ENCODE peak calls at places on chromosomes 4 and X, in six cellular contexts. X is GM12878, Y is SK-N-SH, P is HCT116, G is HepG2, A is Panc1. S is an unnamed sample.
A peak's percentile ranks its signal among the peaks of the same experiment; 100 is the strongest.

GRCh38 chr4:44928062-44928380 is 201.7 kb upstream of the GNPDA2 start:
- DNase-seq in X (no peak), Y (no peak), P (no peak), G (no peak), A (no peak), S (no peak)

GRCh38 chr4:56434599-56435000 is 815 bp downstream of the PPAT start:
- DNase-seq in X (no peak), Y (no peak), P (no peak), G (no peak), A (no peak), S (peak; percentile 81)

GRCh38 chrX:109714340-109714958 is 18.6 kb downstream of the ACSL4 start:
- DNase-seq in X (no peak), Y (no peak), P (peak; percentile 15), G (no peak), A (no peak), S (no peak)

GRCh38 chr4:46389301-46389761 is 597 bp downstream of the GABRA2 start:
- DNase-seq in X (no peak), Y (peak; percentile 15), P (no peak), G (peak; percentile 2), A (no peak), S (no peak)

GRCh38 chr4:39227906-39228305 is 45.6 kb downstream of the WDR19 start:
- DNase-seq in X (no peak), Y (no peak), P (no peak), G (no peak), A (no peak), S (no peak)

GRCh38 chr4:38574559-38575333 is 89.3 kb upstream of the KLF3 start:
- DNase-seq in X (no peak), Y (no peak), P (no peak), G (no peak), A (no peak), S (no peak)

GRCh38 chrX:48700951-48701653 is 4.6 kb downstream of the SUV39H1 start:
- DNase-seq in X (no peak), Y (no peak), P (no peak), G (no peak), A (no peak), S (no peak)

GRCh38 chr4:891747-892146 is 40.4 kb downstream of the GAK start:
- DNase-seq in X (no peak), Y (peak; percentile 61), P (no peak), G (peak; percentile 10), A (no peak), S (peak; percentile 38)

GRCh38 chr4:14607578-14607977 is 394.7 kb upstream of the CPEB2 start:
- DNase-seq in X (no peak), Y (no peak), P (no peak), G (no peak), A (no peak), S (no peak)

GRCh38 chr4:168736831-168737230 is 240.0 kb downstream of the PALLD start:
- DNase-seq in X (no peak), Y (no peak), P (no peak), G (no peak), A (no peak), S (no peak)

GRCh38 chr4:175882891-175883290 is 70.8 kb upstream of the GPM6A start:
- DNase-seq in X (no peak), Y (no peak), P (no peak), G (no peak), A (no peak), S (no peak)

GRCh38 chr4:183326853-183327252 is 4.6 kb upstream of the CLDN24 start:
- DNase-seq in X (no peak), Y (no peak), P (no peak), G (peak; percentile 64), A (no peak), S (no peak)

GRCh38 chr4:34261799-34262314 is 1982.5 kb downstream of the ARAP2 start:
- DNase-seq in X (no peak), Y (no peak), P (no peak), G (no peak), A (no peak), S (no peak)

GRCh38 chr4:32680946-32681345 is 1960.8 kb downstream of the PCDH7 start:
- DNase-seq in X (no peak), Y (no peak), P (no peak), G (no peak), A (no peak), S (no peak)

GRCh38 chrX:70434914-70435586 is 9.6 kb upstream of the DLG3 start:
- DNase-seq in X (no peak), Y (no peak), P (no peak), G (no peak), A (no peak), S (no peak)

GRCh38 chr4:73156394-73156793 is 86.9 kb upstream of the COX18 start:
- DNase-seq in X (no peak), Y (no peak), P (no peak), G (no peak), A (no peak), S (no peak)

GRCh38 chr4:96120206-96120605 is 280.3 kb downstream of the PDHA2 start:
- DNase-seq in X (no peak), Y (no peak), P (no peak), G (no peak), A (no peak), S (no peak)

GRCh38 chr4:11546391-11547160 is 117.9 kb upstream of the HS3ST1 start:
- DNase-seq in X (no peak), Y (no peak), P (no peak), G (no peak), A (no peak), S (no peak)
- TF ChIP-seq SIN3A in X (no peak), Y (no peak), P (no peak), G (no peak), A (no peak), S (no peak)

DNA sequence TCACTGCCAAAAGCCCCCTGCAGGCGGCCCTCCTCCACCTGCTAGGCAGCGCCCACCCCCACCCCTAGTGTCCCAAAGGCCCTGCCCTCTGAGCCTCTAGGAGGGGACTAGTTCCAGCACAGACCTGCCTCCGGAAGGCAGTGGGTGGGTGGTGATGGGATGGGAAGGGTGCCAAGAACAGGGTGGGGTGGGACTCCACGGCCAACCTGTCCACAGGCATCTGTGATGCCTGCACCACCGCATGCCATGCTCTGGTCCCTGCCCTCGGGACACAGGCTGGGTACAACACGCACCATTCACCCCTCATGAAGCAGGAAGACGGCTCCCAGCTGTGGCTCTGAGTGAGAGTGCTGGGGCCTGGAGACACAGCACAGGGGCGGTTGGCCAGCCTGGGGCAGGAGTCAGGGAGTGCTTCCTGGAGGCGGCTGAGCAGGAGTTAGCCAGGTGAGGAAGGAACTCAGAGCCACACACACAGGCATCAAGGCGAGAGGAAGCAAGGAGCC is 243.1 kb upstream of the PSAPL1 start:
- DNase-seq in X (no peak), Y (peak; percentile 65), P (no peak), G (no peak), A (no peak), S (no peak)
- TF ChIP-seq SIN3A in X (no peak), Y (no peak), P (no peak), G (no peak), A (no peak), S (no peak)

GRCh38 chr4:159941076-159941475 is 838.2 kb downstream of the RAPGEF2 start:
- DNase-seq in X (no peak), Y (no peak), P (no peak), G (no peak), A (no peak), S (no peak)
- TF ChIP-seq SIN3A in X (no peak), Y (no peak), P (no peak), G (no peak), A (no peak), S (no peak)

GRCh38 chrX:116378961-116379360 is 57.4 kb upstream of the SLC6A14 start:
- DNase-seq in X (no peak), Y (no peak), P (no peak), G (no peak), A (no peak), S (no peak)

GRCh38 chrX:116379854-116380253 is 56.6 kb upstream of the SLC6A14 start:
- DNase-seq in X (no peak), Y (no peak), P (no peak), G (no peak), A (no peak), S (no peak)

DNA sequence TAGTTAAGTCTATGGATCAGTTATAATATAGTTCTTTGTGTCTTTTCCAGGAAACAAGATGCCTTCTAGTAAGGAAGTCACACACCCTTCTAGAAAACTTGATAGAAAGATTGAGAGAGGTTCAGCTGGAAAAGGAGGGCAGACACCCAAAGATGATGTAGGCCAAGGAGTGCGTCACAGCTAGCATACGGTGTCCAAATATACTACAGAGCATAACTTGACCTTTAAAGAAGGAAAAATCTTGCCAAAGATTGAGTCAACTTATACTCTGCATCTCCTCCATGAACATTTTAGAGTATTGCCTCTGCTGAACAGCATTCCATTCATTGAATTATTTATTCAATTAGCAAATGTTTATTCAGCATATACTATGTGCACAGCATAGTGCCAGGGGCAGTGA is 52.0 kb upstream of the SLC6A14 start:
- DNase-seq in X (no peak), Y (no peak), P (no peak), G (no peak), A (no peak), S (no peak)
- TF ChIP-seq SIN3A in X (no peak), Y (no peak), P (no peak), G (no peak), A (no peak), S (no peak)

GRCh38 chr4:121397941-121398601 is 17.3 kb upstream of the QRFPR start:
- DNase-seq in X (no peak), Y (no peak), P (no peak), G (no peak), A (no peak), S (no peak)
- TF ChIP-seq SIN3A in X (no peak), Y (no peak), P (no peak), G (no peak), A (no peak), S (no peak)

GRCh38 chrX:2901367-2902036 is 27.6 kb downstream of the ARSD start:
- DNase-seq in X (no peak), Y (no peak), P (no peak), G (peak; percentile 23), A (no peak), S (no peak)

GRCh38 chrX:2897311-2897689 is 31.8 kb downstream of the ARSD start:
- DNase-seq in X (no peak), Y (no peak), P (no peak), G (no peak), A (no peak), S (no peak)

GRCh38 chrX:2902841-2903240 is 26.3 kb downstream of the ARSD start:
- DNase-seq in X (no peak), Y (no peak), P (no peak), G (no peak), A (no peak), S (no peak)

GRCh38 chrX:2894885-2895292 is 34.2 kb downstream of the ARSD start:
- DNase-seq in X (no peak), Y (peak; percentile 72), P (no peak), G (peak; percentile 37), A (no peak), S (no peak)

GRCh38 chrX:2898861-2899512 is 30.2 kb downstream of the ARSD start:
- DNase-seq in X (no peak), Y (no peak), P (no peak), G (peak; percentile 24), A (no peak), S (no peak)
- TF ChIP-seq SIN3A in X (no peak), Y (no peak), P (no peak), G (no peak), A (no peak), S (no peak)